ENCODE peak calls at places on chromosomes 4 and X, in five cellular contexts. R is K562, S is body of pancreas, E is astrocyte, Q is endodermal cell. K is an unnamed sample. For H3K27me3, the result is how much of the 10 kb centered on the place peaks cover.

GRCh38 chrX:110734894-110735541 is 60.6 kb downstream of the CHRDL1 start:
- DNase-seq in R (no peak), S (no peak), E (peak), Q (no peak), K (no peak)

GRCh38 chr4:83852085-83852451 is 316.2 kb downstream of the GPAT3 start:
- DNase-seq in R (no peak), S (no peak), E (peak), Q (no peak), K (no peak)

GRCh38 chr4:40576651-40577480 is 52.8 kb downstream of the RBM47 start:
- DNase-seq in R (peak), S (peak), E (peak), Q (peak), K (peak)

GRCh38 chr4:182807346-182807745 is 109.8 kb downstream of the DCTD start:
- DNase-seq in R (no peak), S (no peak), E (no peak), Q (no peak), K (no peak)

GRCh38 chrX:13005671-13006473 is 31.0 kb downstream of the TMSB4X start:
- DNase-seq in R (no peak), S (peak), E (peak), Q (no peak), K (no peak)

GRCh38 chr4:17526695-17527477 is 11.9 kb downstream of the CLRN2 start:
- DNase-seq in R (no peak), S (no peak), E (no peak), Q (no peak), K (no peak)

GRCh38 chr4:39732728-39733127 is 34.8 kb downstream of the UBE2K start:
- DNase-seq in R (no peak), S (no peak), E (peak), Q (no peak), K (no peak)

GRCh38 chr4:47615385-47615784 is 130.3 kb downstream of the ATP10D start:
- DNase-seq in R (no peak), S (no peak), E (peak), Q (no peak), K (no peak)

GRCh38 chr4:14529653-14530052 is 472.6 kb upstream of the CPEB2 start:
- DNase-seq in R (no peak), S (no peak), E (no peak), Q (peak), K (no peak)

GRCh38 chrX:4570141-4570540 is 856.7 kb upstream of the PRKX start:
- DNase-seq in R (no peak), S (peak), E (no peak), Q (peak), K (no peak)

GRCh38 chr4:51851937-51852290 is 9.0 kb downstream of the DCUN1D4 start:
- DNase-seq in R (no peak), S (no peak), E (no peak), Q (no peak), K (no peak)

GRCh38 chr4:144090744-144091143 is 49.8 kb downstream of the GYPA start:
- DNase-seq in R (no peak), S (no peak), E (no peak), Q (peak), K (no peak)

GRCh38 chr4:60396680-60397079 is 803.4 kb upstream of the ADGRL3 start:
- DNase-seq in R (no peak), S (no peak), E (no peak), Q (no peak), K (no peak)

GRCh38 chr4:169151671-169152070 is 119.1 kb downstream of the SH3RF1 start:
- DNase-seq in R (no peak), S (no peak), E (peak), Q (no peak), K (no peak)

GRCh38 chr4:38034986-38035882 is 75.0 kb downstream of the PTTG2 start:
- DNase-seq in R (peak), S (peak), E (peak), Q (no peak), K (no peak)

GRCh38 chrX:18591834-18592233 is 80.1 kb downstream of the RS1 start:
- DNase-seq in R (no peak), S (no peak), E (no peak), Q (no peak), K (no peak)

GRCh38 chr4:174828845-174829701 is at the start of gene GLRA3:
- DNase-seq in R (peak), S (peak), E (peak), Q (peak), K (peak)

GRCh38 chr4:131091896-131092295 is 1995.9 kb downstream of the C4orf33 start:
- DNase-seq in R (no peak), S (no peak), E (peak), Q (no peak), K (no peak)

GRCh38 chr4:37001688-37002436 is 242.7 kb upstream of the NWD2 start:
- DNase-seq in R (peak), S (no peak), E (no peak), Q (no peak), K (no peak)

GRCh38 chr4:13445841-13446790 is 38.0 kb downstream of the RAB28 start:
- DNase-seq in R (no peak), S (no peak), E (no peak), Q (peak), K (no peak)

GRCh38 chr4:41957634-41958033 is 22.4 kb downstream of the TMEM33 start:
- DNase-seq in R (peak), S (no peak), E (no peak), Q (no peak), K (no peak)

GRCh38 chrX:13396887-13397286 is 77.0 kb upstream of the ATXN3L start:
- DNase-seq in R (no peak), S (no peak), E (peak), Q (no peak), K (no peak)

GRCh38 chr4:143294310-143294709 is 42.4 kb upstream of the GAB1 start:
- DNase-seq in R (no peak), S (peak), E (peak), Q (no peak), K (peak)

GRCh38 chr4:8219236-8219635 is 20.1 kb downstream of the SH3TC1 start:
- DNase-seq in R (no peak), S (no peak), E (no peak), Q (no peak), K (no peak)

GRCh38 chr4:165966833-165967232 is 93.8 kb downstream of the TLL1 start:
- DNase-seq in R (no peak), S (no peak), E (no peak), Q (no peak), K (no peak)

GRCh38 chr4:128721896-128722295 is 87.6 kb upstream of the JADE1 start:
- DNase-seq in R (no peak), S (no peak), E (no peak), Q (no peak), K (no peak)

GRCh38 chr4:144583658-144584057 is 62.3 kb upstream of the HHIP start:
- DNase-seq in R (no peak), S (no peak), E (peak), Q (no peak), K (no peak)

GRCh38 chr4:128782076-128782715 is 27.3 kb upstream of the JADE1 start:
- DNase-seq in R (no peak), S (no peak), E (peak), Q (peak), K (no peak)

GRCh38 chrX:74535211-74535621 is 79.2 kb downstream of the RLIM start:
- DNase-seq in R (peak), S (no peak), E (peak), Q (peak), K (no peak)

GRCh38 chr4:80237992-80238391 is 28.5 kb upstream of the FGF5 start:
- DNase-seq in R (no peak), S (no peak), E (peak), Q (no peak), K (no peak)

GRCh38 chr4:80243274-80244018 is 23.0 kb upstream of the FGF5 start:
- DNase-seq in R (no peak), S (no peak), E (no peak), Q (no peak), K (no peak)

GRCh38 chr4:80239480-80239879 is 27.0 kb upstream of the FGF5 start:
- DNase-seq in R (no peak), S (no peak), E (peak), Q (no peak), K (no peak)

GRCh38 chr4:80235451-80235850 is 31.0 kb upstream of the FGF5 start:
- DNase-seq in R (no peak), S (no peak), E (peak), Q (no peak), K (no peak)

GRCh38 chr4:80240976-80241375 is 25.5 kb upstream of the FGF5 start:
- DNase-seq in R (no peak), S (no peak), E (peak), Q (no peak), K (no peak)
- H3K27me3 ChIP-seq in R (under half), S (under half), E (under half), Q (half or more), K (under half)

DNA sequence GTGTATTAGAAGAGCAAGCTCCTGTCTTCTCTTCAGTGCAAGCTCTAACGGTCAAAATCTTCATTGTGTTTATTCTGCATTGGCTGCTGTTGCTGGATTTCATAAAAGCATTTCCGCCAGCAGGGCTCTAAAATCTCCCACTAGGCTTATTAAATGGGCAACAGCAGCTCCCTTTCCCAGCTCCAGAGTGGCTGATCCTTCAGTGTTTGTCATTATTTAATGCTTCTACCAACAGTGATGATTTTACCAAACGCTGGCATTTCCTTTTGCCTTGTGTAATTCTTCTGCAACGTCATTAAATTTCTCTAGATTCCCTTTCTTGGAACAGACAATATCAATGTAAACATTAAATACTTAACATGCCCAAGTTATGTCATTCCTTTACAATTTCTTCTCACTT is 20.1 kb downstream of the SLC7A11 start:
- DNase-seq in R (no peak), S (peak), E (peak), Q (no peak), K (no peak)
- TF ChIP-seq CTCF in R (no peak), S (peak), E (no peak), Q (no peak), K (no peak)

DNA sequence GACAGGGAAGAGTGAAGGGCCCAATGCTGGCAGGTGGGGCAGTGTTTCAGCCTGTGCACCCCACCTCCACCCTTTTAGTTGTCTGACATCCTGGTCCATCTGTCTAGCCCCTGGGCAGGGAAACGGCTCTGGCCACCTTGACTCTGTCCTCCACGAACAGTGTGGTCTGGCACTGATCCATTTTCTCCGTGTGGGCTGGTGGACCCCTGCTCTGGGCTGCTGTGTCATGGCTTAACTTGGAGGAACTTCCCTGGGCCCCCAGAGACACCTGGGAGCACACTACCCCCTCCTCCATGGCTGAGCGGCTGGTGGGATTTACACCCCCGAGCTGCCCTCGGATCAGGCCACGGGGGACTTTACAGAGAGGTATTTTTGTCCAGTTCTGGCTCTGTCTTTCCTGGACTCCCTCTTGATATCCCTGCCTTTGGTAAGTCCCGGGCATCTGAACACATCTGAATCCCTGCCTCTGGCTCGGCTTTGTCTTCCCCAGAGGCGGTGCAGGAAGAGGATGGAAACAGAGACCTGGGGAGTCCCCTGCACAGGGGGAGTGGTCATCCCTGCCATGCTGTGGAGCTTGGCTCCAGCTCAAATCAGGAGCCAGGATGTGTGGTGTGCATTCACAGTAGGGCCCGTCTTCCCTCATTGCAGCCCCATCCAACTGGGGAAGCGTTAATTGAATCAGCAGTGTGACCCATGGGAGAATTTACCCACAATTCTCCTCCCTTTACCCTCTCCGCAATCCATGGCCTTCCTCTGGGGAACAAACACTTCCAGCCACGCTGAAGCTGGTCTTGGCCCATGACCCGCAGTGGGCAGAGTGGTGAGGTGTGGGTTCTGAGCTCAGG is 6.4 kb upstream of the NKX1-1 start:
- DNase-seq in R (peak), S (no peak), E (no peak), Q (no peak), K (no peak)
- H3K27me3 ChIP-seq in R (under half), S (under half), E (under half), Q (half or more), K (under half)

GRCh38 chr4:77466430-77466829 is 139.2 kb upstream of the CXCL13 start:
- DNase-seq in R (no peak), S (no peak), E (no peak), Q (no peak), K (no peak)

DNA sequence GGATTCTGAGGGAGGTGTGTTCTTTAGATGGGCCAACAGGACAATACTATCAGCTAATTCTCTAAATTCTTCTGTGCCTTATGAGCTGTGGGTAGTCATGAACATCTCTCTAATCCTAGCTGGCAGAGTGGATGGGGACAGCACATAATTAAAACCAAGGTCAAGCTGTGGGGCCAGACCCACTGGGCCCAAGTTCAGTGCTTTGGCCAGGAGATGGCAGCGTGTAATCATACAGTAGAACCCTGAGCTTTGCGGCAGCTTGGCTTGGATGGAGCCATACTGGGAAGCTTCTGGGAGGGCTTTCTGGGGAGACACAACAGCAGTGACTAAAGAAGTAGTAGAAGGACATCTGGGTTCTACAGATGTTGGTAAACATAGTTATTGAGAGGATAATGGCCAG is 140.3 kb upstream of the CXCL13 start:
- DNase-seq in R (no peak), S (peak), E (no peak), Q (peak), K (peak)
- TF ChIP-seq CTCF in R (no peak), S (peak), E (peak), Q (peak), K (peak)

DNA sequence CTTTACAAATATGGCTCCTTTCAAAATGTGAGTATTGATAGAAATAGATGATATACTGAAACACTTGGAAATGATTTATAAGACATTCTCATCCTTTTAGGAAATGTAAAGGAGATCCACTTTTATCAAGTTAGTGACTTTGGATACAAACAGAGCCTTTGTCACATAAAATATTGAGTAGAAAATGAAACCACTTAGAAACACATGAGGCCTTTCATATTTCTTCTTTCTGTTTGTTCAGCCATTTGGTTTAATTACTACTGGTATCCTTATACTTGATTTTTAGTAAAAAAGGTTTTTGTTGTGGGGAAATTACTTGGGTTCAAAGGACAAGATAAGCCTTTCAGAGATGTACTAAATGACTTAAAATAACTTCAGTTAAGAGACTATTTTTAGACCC is 4.1 kb downstream of the STOX2 start:
- DNase-seq in R (no peak), S (no peak), E (no peak), Q (no peak), K (no peak)
- H3K27me3 ChIP-seq in R (under half), S (under half), E (under half), Q (under half), K (under half)